ENCODE peak calls at places on chromosomes 3 and 15, in eight cellular contexts. Y, X, E, C, G, P, Z and A are unnamed samples.

GRCh38 chr3:52244061-52244628 is 1.4 kb upstream of the PPM1M start:
- DNase-seq in Y (peak; percentile 73), X (peak; percentile 80), E (peak; percentile 87), C (no peak), G (no peak), P (peak; percentile 73), Z (no peak), A (no peak)

GRCh38 chr15:43509002-43509922 is 8.1 kb upstream of the MAP1A start:
- DNase-seq in Y (no peak), X (no peak), E (no peak), C (no peak), G (no peak), P (no peak), Z (no peak), A (no peak)

GRCh38 chr3:42526616-42527367 is 24.3 kb downstream of the VIPR1 start:
- DNase-seq in Y (no peak), X (peak; percentile 80), E (no peak), C (no peak), G (peak; percentile 33), P (peak; percentile 65), Z (no peak), A (no peak)

GRCh38 chr3:101988591-101988990 is 139.3 kb downstream of the NFKBIZ start:
- DNase-seq in Y (no peak), X (no peak), E (peak; percentile 30), C (no peak), G (no peak), P (peak; percentile 26), Z (no peak), A (no peak)

GRCh38 chr3:194832346-194833104 is 146.8 kb downstream of the FAM43A start:
- DNase-seq in Y (no peak), X (no peak), E (peak; percentile 24), C (no peak), G (no peak), P (no peak), Z (no peak), A (no peak)

GRCh38 chr3:151217208-151217607 is 14.2 kb upstream of the GPR171 start:
- DNase-seq in Y (no peak), X (no peak), E (no peak), C (no peak), G (no peak), P (no peak), Z (no peak), A (no peak)

GRCh38 chr3:179853176-179853575 is 183.6 kb downstream of the PEX5L start:
- DNase-seq in Y (no peak), X (no peak), E (no peak), C (no peak), G (no peak), P (no peak), Z (no peak), A (no peak)

GRCh38 chr15:54045397-54045796 is 67.2 kb downstream of the UNC13C start:
- DNase-seq in Y (no peak), X (no peak), E (no peak), C (no peak), G (no peak), P (no peak), Z (no peak), A (no peak)

GRCh38 chr15:67372563-67372962 is 118.0 kb downstream of the IQCH start:
- DNase-seq in Y (no peak), X (no peak), E (no peak), C (no peak), G (no peak), P (no peak), Z (no peak), A (no peak)

GRCh38 chr15:35912196-35912595 is 366.2 kb upstream of the DPH6 start:
- DNase-seq in Y (no peak), X (no peak), E (peak; percentile 50), C (no peak), G (no peak), P (no peak), Z (no peak), A (no peak)

GRCh38 chr3:98733778-98734281 is 29.3 kb upstream of the ST3GAL6 start:
- DNase-seq in Y (no peak), X (no peak), E (peak; percentile 38), C (no peak), G (no peak), P (no peak), Z (no peak), A (no peak)